ENCODE peak calls at places on chromosomes 11 and 22, in nine cellular contexts. K, V, W, Y, H, T, Q, X and J are unnamed samples.

GRCh38 chr11:22130462-22131053 is 62.3 kb upstream of the ANO5 start:
- DNase-seq in K (no peak), V (no peak), W (peak), Y (no peak), H (no peak), T (peak), Q (no peak), X (no peak), J (no peak)

GRCh38 chr11:79055866-79056632 is 384.8 kb downstream of the TENM4 start:
- DNase-seq in K (no peak), V (no peak), W (no peak), Y (peak), H (no peak), T (no peak), Q (no peak), X (no peak), J (no peak)

GRCh38 chr11:1260620-1261019 is 37.8 kb downstream of the MUC5B start:
- DNase-seq in K (no peak), V (no peak), W (no peak), Y (no peak), H (no peak), T (no peak), Q (no peak), X (no peak), J (no peak)

GRCh38 chr11:108733479-108734116 is 68.7 kb downstream of the DDX10 start:
- DNase-seq in K (peak), V (no peak), W (no peak), Y (peak), H (no peak), T (peak), Q (no peak), X (no peak), J (no peak)

GRCh38 chr11:117189941-117190544 is 9.1 kb upstream of the TAGLN start:
- DNase-seq in K (no peak), V (peak), W (no peak), Y (no peak), H (no peak), T (no peak), Q (no peak), X (no peak), J (no peak)

GRCh38 chr11:118003021-118003423 is 16.8 kb downstream of the IL10RA start:
- DNase-seq in K (peak), V (no peak), W (no peak), Y (no peak), H (no peak), T (no peak), Q (no peak), X (no peak), J (no peak)

GRCh38 chr11:4704790-4705334 is 278 bp downstream of the MMP26 start:
- DNase-seq in K (no peak), V (no peak), W (peak), Y (no peak), H (no peak), T (no peak), Q (no peak), X (no peak), J (no peak)

GRCh38 chr11:117826360-117826635 is 1.8 kb upstream of the FXYD2 start:
- DNase-seq in K (no peak), V (no peak), W (no peak), Y (no peak), H (no peak), T (no peak), Q (no peak), X (no peak), J (no peak)

GRCh38 chr11:34143048-34143447 is 37.6 kb downstream of the NAT10 start:
- DNase-seq in K (no peak), V (no peak), W (no peak), Y (no peak), H (no peak), T (no peak), Q (no peak), X (no peak), J (no peak)

GRCh38 chr11:103220133-103220532 is 110.9 kb downstream of the DYNC2H1 start:
- DNase-seq in K (no peak), V (no peak), W (no peak), Y (no peak), H (no peak), T (no peak), Q (no peak), X (no peak), J (no peak)

GRCh38 chr22:31800065-31800464 is 46.2 kb downstream of the DEPDC5 start:
- DNase-seq in K (no peak), V (no peak), W (no peak), Y (peak), H (no peak), T (no peak), Q (no peak), X (no peak), J (no peak)

GRCh38 chr11:129012880-129013279 is 70.2 kb upstream of the TP53AIP1 start:
- DNase-seq in K (no peak), V (no peak), W (no peak), Y (no peak), H (no peak), T (no peak), Q (no peak), X (no peak), J (no peak)

GRCh38 chr11:112172362-112172994 is 2.8 kb upstream of the BCO2 start:
- DNase-seq in K (no peak), V (no peak), W (no peak), Y (peak), H (no peak), T (no peak), Q (no peak), X (no peak), J (no peak)

GRCh38 chr22:45240137-45240809 is 421 bp downstream of the KIAA0930 start:
- DNase-seq in K (peak), V (no peak), W (no peak), Y (peak), H (peak), T (peak), Q (peak), X (no peak), J (peak)

GRCh38 chr11:128824199-128825049 is 42.7 kb downstream of the KCNJ1 start:
- DNase-seq in K (no peak), V (no peak), W (no peak), Y (no peak), H (no peak), T (no peak), Q (no peak), X (no peak), J (no peak)

GRCh38 chr22:48489551-48490512 is 1337.8 kb downstream of the BRD1 start:
- DNase-seq in K (peak), V (peak), W (no peak), Y (no peak), H (no peak), T (no peak), Q (no peak), X (no peak), J (no peak)

GRCh38 chr11:45857834-45858492 is 10.7 kb downstream of the CRY2 start:
- DNase-seq in K (no peak), V (no peak), W (no peak), Y (peak), H (no peak), T (no peak), Q (no peak), X (no peak), J (no peak)

GRCh38 chr11:75267171-75267970 is 26.8 kb downstream of the TPBGL start:
- DNase-seq in K (no peak), V (no peak), W (no peak), Y (no peak), H (peak), T (peak), Q (no peak), X (no peak), J (no peak)

GRCh38 chr11:109946322-109946846 is 146.8 kb upstream of the ZC3H12C start:
- DNase-seq in K (peak), V (peak), W (peak), Y (peak), H (peak), T (peak), Q (no peak), X (peak), J (no peak)

GRCh38 chr11:133181066-133181465 is 351.2 kb downstream of the OPCML start:
- DNase-seq in K (no peak), V (no peak), W (no peak), Y (no peak), H (no peak), T (no peak), Q (no peak), X (no peak), J (no peak)

GRCh38 chr11:22192642-22193347 is at the start of gene ANO5:
- DNase-seq in K (peak), V (peak), W (no peak), Y (no peak), H (peak), T (no peak), Q (no peak), X (peak), J (no peak)

GRCh38 chr11:133948711-133949110 is 8.1 kb downstream of the IGSF9B start:
- DNase-seq in K (no peak), V (no peak), W (peak), Y (no peak), H (no peak), T (no peak), Q (no peak), X (no peak), J (no peak)

GRCh38 chr11:78181155-78181554 is 7.3 kb downstream of the KCTD21 start:
- DNase-seq in K (no peak), V (no peak), W (no peak), Y (no peak), H (no peak), T (no peak), Q (no peak), X (no peak), J (no peak)

GRCh38 chr11:73978576-73979086 is 4.0 kb downstream of the UCP2 start:
- DNase-seq in K (peak), V (no peak), W (no peak), Y (peak), H (no peak), T (no peak), Q (no peak), X (no peak), J (no peak)

GRCh38 chr22:33896154-33896800 is 24.0 kb downstream of the LARGE1 start:
- DNase-seq in K (no peak), V (no peak), W (no peak), Y (no peak), H (no peak), T (no peak), Q (no peak), X (no peak), J (no peak)

GRCh38 chr22:48884292-48884691 is 943.4 kb downstream of the BRD1 start:
- DNase-seq in K (no peak), V (no peak), W (no peak), Y (no peak), H (no peak), T (no peak), Q (no peak), X (no peak), J (no peak)

GRCh38 chr22:50171965-50172421 is 1.5 kb downstream of the PANX2 start:
- DNase-seq in K (no peak), V (no peak), W (no peak), Y (no peak), H (peak), T (no peak), Q (no peak), X (no peak), J (no peak)

GRCh38 chr11:71447791-71448256 is 369 bp downstream of the DHCR7 start:
- DNase-seq in K (peak), V (no peak), W (no peak), Y (peak), H (peak), T (peak), Q (peak), X (no peak), J (peak)